ENCODE peak calls at places on chromosome 5, in eight cellular contexts. S is heart left ventricle, P is GM20000, V is heart right ventricle, O is AG10803, H is mucosa of descending colon, Z is fibroblast of pulmonary artery, W is HCT116. K is an unnamed sample.

GRCh38 chr5:132012385-132013005 is 1.0 kb upstream of the ACSL6 start:
- DNase-seq in S (peak; percentile 76), P (peak; percentile 41), V (peak; percentile 58), O (peak; percentile 51), H (no peak), Z (peak; percentile 82), W (no peak), K (peak; percentile 36)

GRCh38 chr5:180161420-180162303 is 47.3 kb downstream of the RASGEF1C start:
- DNase-seq in S (no peak), P (no peak), V (no peak), O (no peak), H (no peak), Z (no peak), W (no peak), K (no peak)

GRCh38 chr5:141192110-141192725 is at the start of gene PCDHB10:
- DNase-seq in S (no peak), P (no peak), V (no peak), O (peak; percentile 8), H (no peak), Z (peak; percentile 13), W (peak; percentile 32), K (peak; percentile 60)

GRCh38 chr5:176784218-176785165 is 25.9 kb upstream of the UNC5A start:
- DNase-seq in S (no peak), P (no peak), V (no peak), O (peak; percentile 85), H (peak; percentile 17), Z (peak; percentile 82), W (peak; percentile 81), K (peak; percentile 98)

GRCh38 chr5:18380729-18381362 is 746.6 kb downstream of the TAF11L14 start:
- DNase-seq in S (no peak), P (no peak), V (no peak), O (no peak), H (no peak), Z (no peak), W (no peak), K (no peak)

GRCh38 chr5:6108981-6109595 is 269.3 kb downstream of the MED10 start:
- DNase-seq in S (no peak), P (no peak), V (no peak), O (no peak), H (no peak), Z (no peak), W (no peak), K (no peak)

GRCh38 chr5:14922456-14922855 is 50.9 kb upstream of the ANKH start:
- DNase-seq in S (no peak), P (no peak), V (no peak), O (no peak), H (no peak), Z (no peak), W (no peak), K (no peak)

GRCh38 chr5:32076699-32077695 is 97.1 kb downstream of the GOLPH3 start:
- DNase-seq in S (no peak), P (peak; percentile 51), V (peak; percentile 40), O (peak; percentile 85), H (no peak), Z (peak; percentile 76), W (peak; percentile 34), K (peak; percentile 70)

GRCh38 chr5:149405550-149406202 is 26.6 kb upstream of the IL17B start:
- DNase-seq in S (no peak), P (no peak), V (no peak), O (peak; percentile 22), H (no peak), Z (no peak), W (no peak), K (no peak)

GRCh38 chr5:128572546-128573339 is 34.7 kb upstream of the FBN2 start:
- DNase-seq in S (no peak), P (no peak), V (no peak), O (no peak), H (no peak), Z (peak; percentile 26), W (no peak), K (no peak)

GRCh38 chr5:137144656-137145055 is 354.5 kb downstream of the SPOCK1 start:
- DNase-seq in S (no peak), P (no peak), V (no peak), O (no peak), H (no peak), Z (no peak), W (no peak), K (no peak)

GRCh38 chr5:133273661-133274596 is 222.1 kb downstream of the HSPA4 start:
- DNase-seq in S (no peak), P (no peak), V (no peak), O (peak; percentile 13), H (no peak), Z (peak; percentile 60), W (no peak), K (no peak)

GRCh38 chr5:176680226-176680563 is 32.9 kb downstream of the TSPAN17 start:
- DNase-seq in S (no peak), P (no peak), V (no peak), O (no peak), H (no peak), Z (no peak), W (no peak), K (no peak)

GRCh38 chr5:102863764-102864560 is 108.9 kb downstream of the PAM start:
- DNase-seq in S (no peak), P (no peak), V (no peak), O (peak; percentile 12), H (no peak), Z (no peak), W (peak; percentile 36), K (no peak)

GRCh38 chr5:139075066-139076050 is 122.8 kb downstream of the SIL1 start:
- DNase-seq in S (no peak), P (no peak), V (no peak), O (peak; percentile 41), H (no peak), Z (peak; percentile 8), W (no peak), K (no peak)

GRCh38 chr5:58963821-58964220 is 380.9 kb downstream of the RAB3C start:
- DNase-seq in S (no peak), P (no peak), V (no peak), O (no peak), H (no peak), Z (no peak), W (no peak), K (no peak)

GRCh38 chr5:112846556-112846955 is 14.5 kb upstream of the SRP19 start:
- DNase-seq in S (no peak), P (no peak), V (no peak), O (no peak), H (no peak), Z (no peak), W (no peak), K (no peak)

GRCh38 chr5:39447968-39448367 is 23.2 kb upstream of the DAB2 start:
- DNase-seq in S (no peak), P (no peak), V (no peak), O (no peak), H (peak; percentile 53), Z (no peak), W (no peak), K (no peak)

GRCh38 chr5:53110156-53110555 is 599 bp upstream of the MOCS2 start:
- DNase-seq in S (no peak), P (no peak), V (no peak), O (no peak), H (no peak), Z (no peak), W (no peak), K (no peak)

GRCh38 chr5:158739941-158740340 is 359.8 kb downstream of the EBF1 start:
- DNase-seq in S (no peak), P (no peak), V (no peak), O (no peak), H (no peak), Z (peak; percentile 35), W (no peak), K (no peak)
- TF ChIP-seq CTCF in S (peak; percentile 50), P (no peak), V (peak; percentile 30), O (peak; percentile 23), H (no peak), Z (peak; percentile 39), W (no peak), K (no peak)

DNA sequence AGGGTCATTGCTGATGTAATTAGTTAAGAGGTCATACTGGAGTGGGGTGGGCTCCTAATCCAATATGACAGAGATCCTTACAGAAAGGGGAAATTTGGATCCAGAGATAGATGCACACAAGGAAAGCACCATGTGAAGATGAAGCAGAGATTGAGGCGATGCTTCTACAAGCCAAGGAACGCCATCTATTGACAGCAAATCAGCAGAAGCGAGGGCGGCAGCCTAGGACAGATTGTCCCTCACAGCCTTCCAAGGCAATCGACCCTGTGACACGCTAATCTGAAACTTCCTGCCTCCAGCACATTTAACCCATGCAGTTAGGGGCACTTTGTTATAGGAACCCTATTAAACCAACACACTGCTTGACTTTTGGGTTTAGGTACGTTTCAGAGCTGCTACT is 285.1 kb upstream of the DAP start:
- DNase-seq in S (no peak), P (no peak), V (no peak), O (peak; percentile 11), H (no peak), Z (no peak), W (no peak), K (no peak)
- TF ChIP-seq CTCF in S (peak; percentile 28), P (peak; percentile 30), V (peak; percentile 20), O (peak; percentile 32), H (no peak), Z (no peak), W (no peak), K (no peak)

GRCh38 chr5:20606006-20606405 is 618.0 kb upstream of the CDH18 start:
- DNase-seq in S (no peak), P (no peak), V (no peak), O (no peak), H (no peak), Z (peak; percentile 55), W (no peak), K (no peak)

DNA sequence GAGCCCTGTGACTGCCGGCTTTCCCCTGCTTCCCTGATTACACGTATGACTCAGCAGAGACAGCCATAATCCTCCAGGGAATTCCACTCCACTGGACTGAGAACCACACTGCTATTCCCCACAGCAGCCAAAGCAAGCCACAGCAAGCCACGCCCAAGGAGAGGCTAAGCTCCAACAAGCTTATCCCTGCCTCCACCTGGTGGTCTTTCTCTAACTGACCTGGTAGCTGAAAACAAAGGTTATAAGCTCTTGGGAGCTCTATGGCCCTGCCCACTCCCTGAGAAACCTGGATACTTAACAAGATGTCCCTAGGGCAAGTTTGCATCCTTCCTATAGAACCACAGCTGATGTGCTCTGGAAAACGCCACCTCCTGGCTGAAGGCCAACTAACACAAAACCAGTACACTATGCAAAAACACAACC is 613.7 kb upstream of the CDH18 start:
- DNase-seq in S (no peak), P (no peak), V (no peak), O (no peak), H (no peak), Z (peak; percentile 59), W (no peak), K (peak; percentile 63)
- TF ChIP-seq CTCF in S (no peak), P (no peak), V (no peak), O (no peak), H (no peak), Z (no peak), W (no peak), K (no peak)

DNA sequence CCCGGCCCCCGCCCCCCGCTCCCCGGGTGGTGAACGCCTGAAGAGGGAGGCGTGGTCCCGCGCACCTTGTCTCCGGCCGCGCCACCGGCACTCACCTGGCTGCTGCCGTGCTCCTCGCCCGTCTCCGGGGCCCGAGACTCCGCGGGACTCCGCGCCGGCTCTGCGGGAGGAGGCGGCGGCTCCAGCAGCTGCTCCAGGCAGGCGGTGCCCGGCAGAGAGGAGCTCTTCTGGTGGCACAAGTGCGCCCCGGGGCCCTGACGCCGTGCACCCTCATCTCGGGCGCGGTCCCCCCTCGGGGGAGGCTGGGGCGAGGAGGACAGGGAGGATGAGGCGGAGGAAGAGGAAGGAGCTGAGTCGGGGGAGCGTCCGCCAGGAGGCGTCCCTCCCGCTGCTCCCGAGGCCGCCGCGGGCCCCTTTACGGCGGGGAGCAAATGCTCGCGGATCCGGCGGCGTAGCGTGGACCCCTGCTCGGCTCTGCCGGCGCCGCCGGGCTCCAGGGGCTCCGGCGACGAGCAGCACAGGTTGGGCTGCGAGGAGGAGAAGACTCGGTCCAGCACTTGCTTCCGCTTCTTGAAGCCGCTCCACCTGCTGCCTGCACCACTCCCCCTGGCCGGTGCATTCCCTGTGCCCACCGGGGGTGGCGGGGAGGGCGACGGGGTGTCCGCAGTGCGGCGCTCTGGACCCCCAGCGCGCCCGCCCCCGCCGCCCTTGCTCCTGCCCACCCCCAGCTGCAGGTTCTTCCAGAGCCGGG is 958 bp downstream of the MCTP1 start:
- DNase-seq in S (peak; percentile 65), P (peak; percentile 79), V (peak; percentile 25), O (no peak), H (no peak), Z (no peak), W (no peak), K (peak; percentile 47)
- TF ChIP-seq CTCF in S (peak; percentile 45), P (peak; percentile 19), V (peak; percentile 36), O (peak; percentile 27), H (no peak), Z (peak; percentile 31), W (peak; percentile 12), K (peak; percentile 60)

K was measured in MCF 10A.